ENCODE peak calls at places on chromosomes 12 and 14, in ten cellular contexts. G is IMR-90, Q is transverse colon, R is prostate gland, Z is A549, M is heart left ventricle, X is tibial nerve, W is upper lobe of left lung, S is GM12892, O is lower leg skin. F is an unnamed sample.

GRCh38 chr12:120468271-120468845 is 1.2 kb downstream of the SRSF9 start:
- DNase-seq in R (no peak), M (peak), O (peak), S (no peak), W (peak), Z (peak), Q (peak), X (peak), G (peak), F (no peak)

GRCh38 chr12:52081263-52081733 is 1.8 kb downstream of the SMIM41 start:
- DNase-seq in Q (no peak), Z (no peak), W (no peak), S (no peak), R (no peak), G (no peak), O (no peak), M (no peak), X (no peak), F (no peak)

GRCh38 chr12:65742481-65742971 is 81.8 kb upstream of the HMGA2 start:
- DNase-seq in Z (no peak), Q (no peak), G (peak), X (no peak), O (no peak), W (no peak), S (no peak), M (no peak), R (no peak), F (no peak)

GRCh38 chr12:28998662-28999120 is 150.4 kb upstream of the FAR2 start:
- DNase-seq in W (no peak), O (no peak), S (no peak), M (no peak), R (no peak), Q (no peak), X (peak), Z (peak), G (peak), F (no peak)

GRCh38 chr14:101820283-101820798 is 58.8 kb downstream of the PPP2R5C start:
- DNase-seq in O (no peak), R (no peak), Q (no peak), Z (no peak), W (no peak), M (no peak), X (no peak), G (no peak), S (no peak), F (no peak)

GRCh38 chr12:28035483-28035882 is 63.0 kb upstream of the PTHLH start:
- DNase-seq in O (no peak), Z (no peak), W (no peak), G (peak), R (no peak), S (no peak), Q (no peak), M (no peak), X (no peak), F (no peak)

GRCh38 chr12:108302034-108302433 is 37.1 kb downstream of the CMKLR1 start:
- DNase-seq in R (no peak), W (no peak), Z (no peak), Q (no peak), X (no peak), M (no peak), S (no peak), O (no peak), G (no peak), F (no peak)

GRCh38 chr12:131917139-131917710 is 11.9 kb upstream of the PUS1 start:
- DNase-seq in X (no peak), S (no peak), Q (no peak), R (no peak), M (no peak), W (no peak), Z (no peak), O (no peak), G (no peak), F (no peak)

GRCh38 chr12:40152783-40153383 is 47.0 kb upstream of the SLC2A13 start:
- DNase-seq in M (peak), S (no peak), G (peak), O (peak), W (peak), Z (no peak), Q (peak), X (peak), R (peak), F (no peak)

GRCh38 chr14:24710403-24711063 is 76.5 kb upstream of the GZMB start:
- DNase-seq in S (no peak), Z (peak), R (peak), M (peak), Q (peak), G (peak), X (peak), W (peak), O (peak), F (no peak)

GRCh38 chr14:22551597-22551982 is 37.4 kb downstream of the DAD1 start:
- DNase-seq in W (no peak), S (no peak), Q (no peak), M (no peak), X (no peak), Z (no peak), G (no peak), R (no peak), O (no peak), F (no peak)

GRCh38 chr12:123721245-123721644 is 9.1 kb downstream of the ATP6V0A2 start:
- DNase-seq in R (no peak), W (no peak), M (no peak), X (no peak), O (no peak), S (no peak), G (no peak), Z (no peak), Q (no peak), F (no peak)

GRCh38 chr12:3200032-3200617 is 122.9 kb downstream of the TSPAN9 start:
- DNase-seq in W (no peak), G (peak), R (peak), X (no peak), S (no peak), Z (peak), M (peak), O (no peak), Q (peak), F (no peak)

GRCh38 chr12:52054838-52055741 is 3.8 kb downstream of the NR4A1 start:
- DNase-seq in Q (peak), G (peak), O (no peak), R (no peak), X (no peak), W (no peak), M (no peak), S (no peak), Z (no peak), F (no peak)

GRCh38 chr14:71764701-71765347 is 167.4 kb upstream of the RGS6 start:
- DNase-seq in R (no peak), O (no peak), W (no peak), S (no peak), X (no peak), G (peak), Q (no peak), M (no peak), Z (no peak), F (no peak)

GRCh38 chr12:121232977-121233627 is 23.2 kb downstream of the P2RX4 start:
- DNase-seq in M (no peak), O (no peak), X (no peak), Z (no peak), S (no peak), W (no peak), R (no peak), Q (no peak), G (no peak), F (no peak)

GRCh38 chr14:55446127-55446736 is 5.8 kb upstream of the TBPL2 start:
- DNase-seq in O (no peak), Q (peak), M (peak), W (peak), G (peak), Z (peak), R (peak), S (no peak), X (peak), F (no peak)

GRCh38 chr12:32918890-32919791 is 22.6 kb upstream of the PKP2 start:
- DNase-seq in G (peak), Q (no peak), W (no peak), S (no peak), M (no peak), O (no peak), X (no peak), R (no peak), Z (no peak), F (no peak)

GRCh38 chr12:132631357-132632065 is 12.9 kb downstream of the P2RX2 start:
- DNase-seq in O (no peak), Q (no peak), X (no peak), S (no peak), R (no peak), Z (no peak), M (no peak), G (no peak), W (no peak), F (no peak)

GRCh38 chr12:123916729-123917128 is 55.9 kb downstream of the CCDC92 start:
- DNase-seq in O (no peak), W (no peak), R (no peak), Q (no peak), G (peak), X (no peak), Z (no peak), S (no peak), M (no peak), F (no peak)

GRCh38 chr12:108616941-108617858 is 16.5 kb downstream of the SELPLG start:
- DNase-seq in W (peak), Z (peak), M (peak), R (no peak), Q (peak), O (no peak), S (peak), X (no peak), G (no peak), F (no peak)

GRCh38 chr12:50196537-50196936 is 29.4 kb upstream of the CERS5 start:
- DNase-seq in R (peak), Q (no peak), G (no peak), W (no peak), S (no peak), O (no peak), Z (no peak), M (no peak), X (no peak), F (no peak)

GRCh38 chr14:96130854-96131253 is 73.8 kb upstream of the BDKRB2 start:
- DNase-seq in M (no peak), O (no peak), R (no peak), Z (no peak), S (no peak), Q (no peak), G (peak), X (no peak), W (no peak), F (no peak)

GRCh38 chr12:12086331-12086730 is 15.6 kb downstream of the BCL2L14 start:
- DNase-seq in G (no peak), Z (no peak), O (no peak), S (no peak), Q (peak), X (no peak), W (no peak), R (no peak), M (no peak), F (no peak)

GRCh38 chr14:69779088-69779487 is 12.1 kb downstream of the SRSF5 start:
- DNase-seq in X (no peak), Z (no peak), Q (no peak), R (no peak), G (no peak), W (no peak), O (no peak), S (no peak), M (no peak), F (no peak)
- TF ChIP-seq POLR2A in X (no peak), Z (no peak), Q (peak), R (no peak), G (no peak), W (no peak), O (no peak), S (peak), M (no peak), F (no peak)

GRCh38 chr14:63295231-63295685 is 23.5 kb downstream of the GPHB5 start:
- DNase-seq in O (no peak), Q (no peak), W (no peak), M (no peak), G (no peak), R (no peak), S (no peak), X (no peak), Z (no peak), F (no peak)

GRCh38 chr14:63292805-63293204 is 25.9 kb downstream of the GPHB5 start:
- DNase-seq in W (no peak), M (no peak), R (no peak), X (no peak), Q (no peak), O (no peak), Z (no peak), G (no peak), S (no peak), F (no peak)

GRCh38 chr14:63300854-63301253 is 17.9 kb downstream of the GPHB5 start:
- DNase-seq in G (no peak), O (no peak), Q (no peak), M (no peak), X (no peak), S (no peak), R (no peak), Z (no peak), W (no peak), F (no peak)

GRCh38 chr14:63295991-63296630 is 22.6 kb downstream of the GPHB5 start:
- DNase-seq in M (no peak), O (no peak), R (no peak), S (no peak), Q (no peak), X (no peak), Z (no peak), G (peak), W (no peak), F (no peak)

GRCh38 chr14:63297387-63297786 is 21.3 kb downstream of the GPHB5 start:
- DNase-seq in G (no peak), W (no peak), O (no peak), R (no peak), S (no peak), M (no peak), X (no peak), Q (no peak), Z (no peak), F (no peak)
- TF ChIP-seq POLR2A in G (no peak), W (no peak), O (no peak), R (no peak), S (no peak), M (no peak), X (no peak), Q (no peak), Z (no peak), F (no peak)

GRCh38 chr12:57005980-57006808 is at the start of gene ZBTB39:
- DNase-seq in W (peak), O (no peak), Q (peak), X (no peak), G (peak), Z (peak), S (peak), M (peak), R (peak), F (no peak)
- TF ChIP-seq POLR2A in W (no peak), O (no peak), Q (no peak), X (no peak), G (peak), Z (peak), S (peak), M (no peak), R (no peak), F (no peak)

DNA sequence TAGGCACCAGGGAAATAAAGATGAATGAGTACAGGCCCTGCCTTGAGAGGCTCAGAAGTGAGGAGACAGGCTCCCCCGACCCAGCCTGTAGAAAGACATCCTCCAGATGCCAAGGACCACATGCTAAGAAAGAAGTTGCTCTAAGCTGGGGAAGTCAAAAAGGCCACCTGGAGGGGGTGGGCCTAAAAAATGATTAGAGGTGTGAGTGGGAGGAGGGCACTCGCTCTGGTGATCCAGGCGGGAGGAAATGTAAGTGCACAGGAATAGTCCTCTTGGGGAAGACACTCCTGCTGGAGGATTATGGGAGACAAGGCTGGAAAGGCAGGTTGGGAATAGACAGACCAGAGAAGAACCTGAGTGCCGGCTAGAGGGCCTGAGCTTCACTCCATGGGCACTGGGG is 32.2 kb downstream of the SMUG1 start:
- DNase-seq in W (no peak), S (no peak), Q (no peak), O (no peak), Z (no peak), G (no peak), X (no peak), M (no peak), R (no peak), F (no peak)
- TF ChIP-seq POLR2A in W (no peak), S (no peak), Q (no peak), O (no peak), Z (no peak), G (no peak), X (no peak), M (no peak), R (no peak), F (no peak)

GRCh38 chr12:6341439-6342139 is at the start of gene TNFRSF1A:
- DNase-seq in W (peak), G (peak), O (peak), Z (peak), M (peak), S (no peak), Q (peak), R (peak), X (peak), F (no peak)
- TF ChIP-seq POLR2A in W (peak), G (no peak), O (no peak), Z (peak), M (peak), S (no peak), Q (peak), R (peak), X (peak), F (peak)